ENCODE peak calls at places on chromosomes 7 and 10, in four cellular contexts. N is iris pigment epithelial cell; S is CD4-positive, alpha-beta T cell; B is posterior vena cava. G is an unnamed sample.

GRCh38 chr10:76723781-76724336 is 913.7 kb downstream of the KCNMA1 start:
- DNase-seq in N (no peak), S (no peak), B (no peak), G (no peak)

GRCh38 chr10:88209837-88210552 is 346.6 kb downstream of the PTEN start:
- DNase-seq in S (no peak), B (peak), N (peak), G (no peak)

GRCh38 chr7:151951672-151952338 is 4.4 kb upstream of the GALNTL5 start:
- DNase-seq in N (no peak), S (no peak), B (no peak), G (no peak)

GRCh38 chr10:89351402-89352038 is 23.7 kb downstream of the IFIT3 start:
- DNase-seq in B (no peak), N (peak), S (no peak), G (no peak)

GRCh38 chr7:127501817-127502216 is 83.6 kb downstream of the GCC1 start:
- DNase-seq in S (no peak), N (no peak), B (no peak), G (no peak)

GRCh38 chr7:27130540-27131389 is at the start of gene HOXA4:
- DNase-seq in N (no peak), B (peak), S (peak), G (peak)

GRCh38 chr10:55630491-55631056 is 730.5 kb downstream of the ZWINT start:
- DNase-seq in N (peak), B (peak), S (no peak), G (no peak)

GRCh38 chr10:28676297-28676967 is 889 bp upstream of the BAMBI start:
- DNase-seq in B (no peak), N (no peak), S (peak), G (no peak)

GRCh38 chr10:86596266-86596665 is 58.1 kb upstream of the OPN4 start:
- DNase-seq in S (no peak), N (no peak), B (no peak), G (no peak)

GRCh38 chr10:87660484-87661133 is 931 bp downstream of the PAPSS2 start:
- DNase-seq in S (no peak), N (peak), B (no peak), G (no peak)

GRCh38 chr10:133312769-133313145 is 4.0 kb downstream of the ZNF511 start:
- DNase-seq in N (no peak), B (no peak), S (no peak), G (no peak)